ENCODE peak calls at places on chromosomes 16 and 17, in four cellular contexts. One of them, this sample, is unnamed.

GRCh38 chr16:12626411-12626810 is 177.3 kb downstream of the CPPED1 start:
- DNase-seq in HCT116: no peak
- DNase-seq in activated naive CD8-positive, alpha-beta T cell treated with anti-CD3 and anti-CD28 coated beads, Interleukin-2, amount 50 U/mL, for 24 hours: no peak
- DNase-seq in ELR: no peak
- DNase-seq in this sample: no peak

GRCh38 chr16:4272114-4272954 is 489 bp downstream of the TFAP4 start:
- DNase-seq in activated naive CD8-positive, alpha-beta T cell treated with anti-CD3 and anti-CD28 coated beads, Interleukin-2, amount 50 U/mL, for 24 hours: peak; percentile 57
- DNase-seq in HCT116: no peak
- DNase-seq in ELR: peak; percentile 49
- DNase-seq in this sample: peak; percentile 55

GRCh38 chr16:19980866-19981265 is 92.8 kb downstream of the GPR139 start:
- DNase-seq in ELR: peak; percentile 10
- DNase-seq in HCT116: peak; percentile 21
- DNase-seq in activated naive CD8-positive, alpha-beta T cell treated with anti-CD3 and anti-CD28 coated beads, Interleukin-2, amount 50 U/mL, for 24 hours: no peak
- DNase-seq in this sample: peak; percentile 28

GRCh38 chr16:10988164-10988803 is 43.9 kb downstream of the CLEC16A start:
- DNase-seq in HCT116: no peak
- DNase-seq in activated naive CD8-positive, alpha-beta T cell treated with anti-CD3 and anti-CD28 coated beads, Interleukin-2, amount 50 U/mL, for 24 hours: peak; percentile 81
- DNase-seq in ELR: peak; percentile 27
- DNase-seq in this sample: peak; percentile 14

GRCh38 chr16:4785758-4786433 is 2.2 kb downstream of the SEPTIN12 start:
- DNase-seq in ELR: no peak
- DNase-seq in HCT116: no peak
- DNase-seq in activated naive CD8-positive, alpha-beta T cell treated with anti-CD3 and anti-CD28 coated beads, Interleukin-2, amount 50 U/mL, for 24 hours: no peak
- DNase-seq in this sample: no peak

GRCh38 chr16:70157105-70157476 is 16.5 kb upstream of the CLEC18C start:
- DNase-seq in HCT116: no peak
- DNase-seq in activated naive CD8-positive, alpha-beta T cell treated with anti-CD3 and anti-CD28 coated beads, Interleukin-2, amount 50 U/mL, for 24 hours: no peak
- DNase-seq in ELR: no peak
- DNase-seq in this sample: no peak

GRCh38 chr17:72373910-72374741 is 253.3 kb downstream of the SOX9 start:
- DNase-seq in HCT116: no peak
- DNase-seq in activated naive CD8-positive, alpha-beta T cell treated with anti-CD3 and anti-CD28 coated beads, Interleukin-2, amount 50 U/mL, for 24 hours: no peak
- DNase-seq in ELR: no peak
- DNase-seq in this sample: no peak

GRCh38 chr17:34436607-34437006 is 73.6 kb upstream of the CCL1 start:
- DNase-seq in activated naive CD8-positive, alpha-beta T cell treated with anti-CD3 and anti-CD28 coated beads, Interleukin-2, amount 50 U/mL, for 24 hours: no peak
- DNase-seq in HCT116: no peak
- DNase-seq in ELR: no peak
- DNase-seq in this sample: no peak

GRCh38 chr16:53518550-53519416 is 15.8 kb upstream of the AKTIP start:
- DNase-seq in ELR: peak; percentile 86
- DNase-seq in activated naive CD8-positive, alpha-beta T cell treated with anti-CD3 and anti-CD28 coated beads, Interleukin-2, amount 50 U/mL, for 24 hours: peak; percentile 77
- DNase-seq in HCT116: no peak
- DNase-seq in this sample: no peak

GRCh38 chr16:74372953-74373846 is 2.9 kb upstream of the NPIPB15 start:
- DNase-seq in activated naive CD8-positive, alpha-beta T cell treated with anti-CD3 and anti-CD28 coated beads, Interleukin-2, amount 50 U/mL, for 24 hours: no peak
- DNase-seq in ELR: no peak
- DNase-seq in HCT116: no peak
- DNase-seq in this sample: no peak

GRCh38 chr16:73521499-73521898 is 473.6 kb upstream of the ZFHX3 start:
- DNase-seq in activated naive CD8-positive, alpha-beta T cell treated with anti-CD3 and anti-CD28 coated beads, Interleukin-2, amount 50 U/mL, for 24 hours: no peak
- DNase-seq in ELR: no peak
- DNase-seq in HCT116: no peak
- DNase-seq in this sample: no peak

GRCh38 chr16:66874079-66874775 is 6.1 kb upstream of the PDP2 start:
- DNase-seq in HCT116: no peak
- DNase-seq in ELR: peak; percentile 49
- DNase-seq in activated naive CD8-positive, alpha-beta T cell treated with anti-CD3 and anti-CD28 coated beads, Interleukin-2, amount 50 U/mL, for 24 hours: peak; percentile 27
- DNase-seq in this sample: no peak

GRCh38 chr17:834136-834535 is 52.0 kb downstream of the MRM3 start:
- DNase-seq in HCT116: no peak
- DNase-seq in activated naive CD8-positive, alpha-beta T cell treated with anti-CD3 and anti-CD28 coated beads, Interleukin-2, amount 50 U/mL, for 24 hours: no peak
- DNase-seq in ELR: no peak
- DNase-seq in this sample: no peak

GRCh38 chr16:81455720-81456494 is 11.3 kb downstream of the CMIP start:
- DNase-seq in ELR: no peak
- DNase-seq in activated naive CD8-positive, alpha-beta T cell treated with anti-CD3 and anti-CD28 coated beads, Interleukin-2, amount 50 U/mL, for 24 hours: no peak
- DNase-seq in HCT116: no peak
- DNase-seq in this sample: no peak

GRCh38 chr16:18932243-18932997 is 6.2 kb upstream of the SMG1 start:
- DNase-seq in ELR: peak; percentile 30
- DNase-seq in HCT116: no peak
- DNase-seq in activated naive CD8-positive, alpha-beta T cell treated with anti-CD3 and anti-CD28 coated beads, Interleukin-2, amount 50 U/mL, for 24 hours: no peak
- DNase-seq in this sample: peak; percentile 27

GRCh38 chr17:14337596-14338079 is 36.8 kb downstream of the HS3ST3B1 start:
- DNase-seq in HCT116: no peak
- DNase-seq in ELR: no peak
- DNase-seq in activated naive CD8-positive, alpha-beta T cell treated with anti-CD3 and anti-CD28 coated beads, Interleukin-2, amount 50 U/mL, for 24 hours: peak; percentile 71
- DNase-seq in this sample: no peak

GRCh38 chr17:76447931-76448652 is 4.9 kb downstream of the UBE2O start:
- DNase-seq in HCT116: no peak
- DNase-seq in ELR: peak; percentile 48
- DNase-seq in activated naive CD8-positive, alpha-beta T cell treated with anti-CD3 and anti-CD28 coated beads, Interleukin-2, amount 50 U/mL, for 24 hours: peak; percentile 21
- DNase-seq in this sample: no peak

GRCh38 chr16:75420987-75421819 is 12.1 kb downstream of the CFDP1 start:
- DNase-seq in ELR: peak; percentile 72
- DNase-seq in HCT116: no peak
- DNase-seq in activated naive CD8-positive, alpha-beta T cell treated with anti-CD3 and anti-CD28 coated beads, Interleukin-2, amount 50 U/mL, for 24 hours: peak; percentile 52
- DNase-seq in this sample: no peak

GRCh38 chr17:30398328-30399041 is 19.8 kb downstream of the CPD start:
- DNase-seq in ELR: no peak
- DNase-seq in activated naive CD8-positive, alpha-beta T cell treated with anti-CD3 and anti-CD28 coated beads, Interleukin-2, amount 50 U/mL, for 24 hours: no peak
- DNase-seq in HCT116: no peak
- DNase-seq in this sample: no peak

GRCh38 chr17:40346768-40347154 is 17.8 kb downstream of the GJD3 start:
- DNase-seq in HCT116: no peak
- DNase-seq in ELR: no peak
- DNase-seq in activated naive CD8-positive, alpha-beta T cell treated with anti-CD3 and anti-CD28 coated beads, Interleukin-2, amount 50 U/mL, for 24 hours: no peak
- DNase-seq in this sample: no peak

GRCh38 chr17:20267459-20267842 is 199.9 kb downstream of the LGALS9B start:
- DNase-seq in activated naive CD8-positive, alpha-beta T cell treated with anti-CD3 and anti-CD28 coated beads, Interleukin-2, amount 50 U/mL, for 24 hours: peak; percentile 29
- DNase-seq in HCT116: no peak
- DNase-seq in ELR: no peak
- DNase-seq in this sample: no peak

This sample was measured in RKO.